ENCODE peak calls at places on chromosome 14, in six cellular contexts. Y is GM03348, Z is HCEC 1CT, F is ACHN, D is nephron progenitor cell, T is T-helper 1 cell. M is an unnamed sample.

GRCh38 chr14:105415481-105416428 is 3.9 kb upstream of the MTA1 start:
- DNase-seq in Y (no peak), Z (no peak), F (no peak), D (no peak), T (no peak), M (no peak)

GRCh38 chr14:24172871-24173281 is 996 bp downstream of the REC8 start:
- DNase-seq in Y (no peak), Z (no peak), F (no peak), D (no peak), T (no peak), M (no peak)

GRCh38 chr14:50830932-50831703 is at the start of gene NIN:
- DNase-seq in Y (peak), Z (peak), F (peak), D (peak), T (peak), M (peak)

GRCh38 chr14:28780843-28781503 is 14.4 kb downstream of the FOXG1 start:
- DNase-seq in Y (no peak), Z (peak), F (no peak), D (no peak), T (no peak), M (no peak)

GRCh38 chr14:73612339-73613045 is at the start of gene ACOT6:
- DNase-seq in Y (peak), Z (peak), F (peak), D (peak), T (peak), M (peak)

GRCh38 chr14:24630872-24631477 is 3.0 kb downstream of the GZMB start:
- DNase-seq in Y (peak), Z (no peak), F (no peak), D (no peak), T (no peak), M (no peak)

GRCh38 chr14:58166005-58166983 is 14.3 kb upstream of the ARMH4 start:
- DNase-seq in Y (peak), Z (peak), F (peak), D (peak), T (peak), M (peak)

GRCh38 chr14:90810808-90811207 is 5.4 kb downstream of the TTC7B start:
- DNase-seq in Y (no peak), Z (no peak), F (no peak), D (no peak), T (no peak), M (no peak)

GRCh38 chr14:89164168-89165074 is 252.6 kb downstream of the FOXN3 start:
- DNase-seq in Y (no peak), Z (no peak), F (no peak), D (no peak), T (no peak), M (no peak)

GRCh38 chr14:67856806-67857205 is 37.2 kb downstream of the RAD51B start:
- DNase-seq in Y (peak), Z (no peak), F (no peak), D (no peak), T (no peak), M (no peak)

GRCh38 chr14:86012391-86012790 is 482.4 kb downstream of the FLRT2 start:
- DNase-seq in Y (no peak), Z (no peak), F (no peak), D (no peak), T (no peak), M (no peak)

GRCh38 chr14:99899578-99900178 is 106.5 kb downstream of the EML1 start:
- DNase-seq in Y (peak), Z (peak), F (peak), D (no peak), T (no peak), M (no peak)

GRCh38 chr14:91380610-91381371 is 36.8 kb downstream of the CCDC88C start:
- DNase-seq in Y (no peak), Z (no peak), F (no peak), D (no peak), T (no peak), M (no peak)

GRCh38 chr14:38721822-38722431 is 381.1 kb downstream of the SEC23A start:
- DNase-seq in Y (peak), Z (peak), F (peak), D (peak), T (no peak), M (peak)

GRCh38 chr14:38971258-38971921 is 131.6 kb downstream of the SEC23A start:
- DNase-seq in Y (no peak), Z (no peak), F (no peak), D (no peak), T (no peak), M (no peak)

GRCh38 chr14:51862839-51863235 is 2.4 kb downstream of the GNG2 start:
- DNase-seq in Y (no peak), Z (no peak), F (no peak), D (no peak), T (no peak), M (peak)

GRCh38 chr14:105411017-105411941 is 8.3 kb upstream of the MTA1 start:
- DNase-seq in Y (peak), Z (peak), F (peak), D (peak), T (no peak), M (peak)

GRCh38 chr14:57492859-57493258 is 798 bp downstream of the CCDC198 start:
- DNase-seq in Y (peak), Z (peak), F (peak), D (no peak), T (no peak), M (peak)

GRCh38 chr14:65361920-65362319 is 50.6 kb upstream of the FUT8 start:
- DNase-seq in Y (peak), Z (no peak), F (no peak), D (no peak), T (no peak), M (peak)

GRCh38 chr14:97546491-97546890 is 749.3 kb downstream of the VRK1 start:
- DNase-seq in Y (no peak), Z (no peak), F (no peak), D (no peak), T (no peak), M (no peak)

GRCh38 chr14:35883677-35884293 is 57.6 kb downstream of the BRMS1L start:
- DNase-seq in Y (peak), Z (peak), F (peak), D (peak), T (no peak), M (peak)

GRCh38 chr14:65002586-65003210 is 16.0 kb downstream of the FNTB start:
- DNase-seq in Y (peak), Z (peak), F (no peak), D (no peak), T (no peak), M (peak)

GRCh38 chr14:96067985-96068930 is 29.1 kb downstream of the C14orf132 start:
- DNase-seq in Y (no peak), Z (no peak), F (no peak), D (no peak), T (no peak), M (no peak)

GRCh38 chr14:26204954-26205479 is 392.8 kb downstream of the NOVA1 start:
- DNase-seq in Y (peak), Z (no peak), F (no peak), D (peak), T (no peak), M (peak)

GRCh38 chr14:38618514-38618913 is 362.6 kb upstream of the CLEC14A start:
- DNase-seq in Y (no peak), Z (no peak), F (no peak), D (no peak), T (no peak), M (no peak)

M was measured in foreskin fibroblast.